ENCODE peak calls at places on chromosomes 6 and 20, in nine cellular contexts. One of them, this sample, is unnamed.

GRCh38 chr6:83057705-83058321 is 7.8 kb downstream of the UBE3D start:
- DNase-seq in AG10803: peak
- DNase-seq in neural progenitor cell: peak
- DNase-seq in fibroblast of pulmonary artery: peak
- DNase-seq in tibial nerve: no peak
- DNase-seq in neural crest cell: peak
- DNase-seq in GM12865: peak
- DNase-seq in body of pancreas: peak
- DNase-seq in astrocyte of the spinal cord: peak
- DNase-seq in this sample: peak

GRCh38 chr6:23547851-23548250 is 578.2 kb upstream of the NRSN1 start:
- DNase-seq in GM12865: no peak
- DNase-seq in tibial nerve: no peak
- DNase-seq in body of pancreas: no peak
- DNase-seq in AG10803: no peak
- DNase-seq in fibroblast of pulmonary artery: no peak
- DNase-seq in astrocyte of the spinal cord: no peak
- DNase-seq in neural progenitor cell: peak
- DNase-seq in neural crest cell: no peak
- DNase-seq in this sample: no peak

GRCh38 chr6:144216668-144217218 is 66.4 kb downstream of the STX11 start:
- DNase-seq in neural progenitor cell: no peak
- DNase-seq in body of pancreas: no peak
- DNase-seq in fibroblast of pulmonary artery: no peak
- DNase-seq in AG10803: no peak
- DNase-seq in neural crest cell: no peak
- DNase-seq in GM12865: no peak
- DNase-seq in tibial nerve: no peak
- DNase-seq in astrocyte of the spinal cord: no peak
- DNase-seq in this sample: no peak

GRCh38 chr20:63137851-63138415 is 78.0 kb downstream of the YTHDF1 start:
- DNase-seq in AG10803: no peak
- DNase-seq in GM12865: no peak
- DNase-seq in fibroblast of pulmonary artery: no peak
- DNase-seq in neural progenitor cell: no peak
- DNase-seq in tibial nerve: no peak
- DNase-seq in neural crest cell: no peak
- DNase-seq in astrocyte of the spinal cord: no peak
- DNase-seq in body of pancreas: no peak
- DNase-seq in this sample: no peak

GRCh38 chr20:58223358-58223941 is 5.0 kb downstream of the ANKRD60 start:
- DNase-seq in neural progenitor cell: no peak
- DNase-seq in tibial nerve: no peak
- DNase-seq in fibroblast of pulmonary artery: no peak
- DNase-seq in GM12865: no peak
- DNase-seq in neural crest cell: no peak
- DNase-seq in astrocyte of the spinal cord: no peak
- DNase-seq in body of pancreas: no peak
- DNase-seq in AG10803: no peak
- DNase-seq in this sample: no peak

GRCh38 chr20:1775117-1775516 is 117.5 kb upstream of the SIRPG start:
- DNase-seq in fibroblast of pulmonary artery: peak
- DNase-seq in astrocyte of the spinal cord: peak
- DNase-seq in neural crest cell: no peak
- DNase-seq in body of pancreas: no peak
- DNase-seq in tibial nerve: no peak
- DNase-seq in AG10803: peak
- DNase-seq in GM12865: no peak
- DNase-seq in neural progenitor cell: no peak
- DNase-seq in this sample: no peak

GRCh38 chr6:73739097-73739496 is 43.1 kb downstream of the CD109 start:
- DNase-seq in tibial nerve: no peak
- DNase-seq in neural crest cell: no peak
- DNase-seq in neural progenitor cell: peak
- DNase-seq in astrocyte of the spinal cord: peak
- DNase-seq in AG10803: peak
- DNase-seq in GM12865: peak
- DNase-seq in body of pancreas: peak
- DNase-seq in fibroblast of pulmonary artery: peak
- DNase-seq in this sample: no peak

GRCh38 chr6:1620504-1621327 is 11.0 kb downstream of the FOXC1 start:
- DNase-seq in neural crest cell: no peak
- DNase-seq in fibroblast of pulmonary artery: no peak
- DNase-seq in neural progenitor cell: no peak
- DNase-seq in body of pancreas: no peak
- DNase-seq in astrocyte of the spinal cord: no peak
- DNase-seq in GM12865: no peak
- DNase-seq in AG10803: no peak
- DNase-seq in tibial nerve: no peak
- DNase-seq in this sample: no peak

DNA sequence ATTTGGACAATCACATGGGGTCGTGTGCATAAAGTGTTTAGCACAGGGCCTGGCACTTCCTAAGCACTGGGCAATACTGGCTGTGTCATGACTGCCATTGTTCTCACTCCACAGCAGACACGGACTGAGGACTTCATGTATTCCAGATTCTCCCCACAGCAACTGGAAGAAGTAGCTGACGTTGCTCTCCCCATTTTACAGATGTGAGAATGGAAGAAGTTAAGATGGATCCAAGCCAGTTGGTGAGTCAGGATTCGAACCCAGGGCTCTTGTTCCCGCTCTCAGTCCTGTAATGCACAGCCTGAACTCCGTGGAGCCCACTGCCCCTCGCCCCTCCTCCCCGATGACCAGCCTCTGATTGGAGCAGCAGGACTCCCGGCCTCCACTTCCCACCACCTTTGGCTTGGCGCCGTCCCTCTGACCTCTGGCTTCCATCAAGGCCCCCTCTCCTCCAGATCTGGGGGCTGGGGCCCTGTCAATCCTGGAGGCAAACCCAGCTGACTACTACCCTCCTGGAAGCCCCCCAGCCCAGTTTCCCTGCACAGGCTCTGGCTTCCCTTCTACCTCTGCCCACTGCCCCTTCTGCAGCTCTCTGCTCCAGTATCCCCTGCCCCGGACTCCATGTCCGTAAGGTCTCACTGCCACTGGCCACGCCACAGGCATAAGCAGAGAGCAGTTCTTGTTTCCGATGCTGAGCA is 12.7 kb downstream of the NOL4L start:
- DNase-seq in fibroblast of pulmonary artery: no peak
- DNase-seq in GM12865: no peak
- DNase-seq in AG10803: no peak
- DNase-seq in astrocyte of the spinal cord: no peak
- DNase-seq in neural crest cell: no peak
- DNase-seq in neural progenitor cell: no peak
- DNase-seq in tibial nerve: no peak
- DNase-seq in body of pancreas: no peak
- DNase-seq in this sample: no peak
- TF ChIP-seq CTCF in fibroblast of pulmonary artery: no peak
- TF ChIP-seq CTCF in GM12865: no peak
- TF ChIP-seq CTCF in AG10803: no peak
- TF ChIP-seq CTCF in astrocyte of the spinal cord: no peak
- TF ChIP-seq CTCF in neural crest cell: no peak
- TF ChIP-seq CTCF in neural progenitor cell: no peak
- TF ChIP-seq CTCF in tibial nerve: no peak
- TF ChIP-seq CTCF in body of pancreas: no peak
- TF ChIP-seq CTCF in this sample: no peak

DNA sequence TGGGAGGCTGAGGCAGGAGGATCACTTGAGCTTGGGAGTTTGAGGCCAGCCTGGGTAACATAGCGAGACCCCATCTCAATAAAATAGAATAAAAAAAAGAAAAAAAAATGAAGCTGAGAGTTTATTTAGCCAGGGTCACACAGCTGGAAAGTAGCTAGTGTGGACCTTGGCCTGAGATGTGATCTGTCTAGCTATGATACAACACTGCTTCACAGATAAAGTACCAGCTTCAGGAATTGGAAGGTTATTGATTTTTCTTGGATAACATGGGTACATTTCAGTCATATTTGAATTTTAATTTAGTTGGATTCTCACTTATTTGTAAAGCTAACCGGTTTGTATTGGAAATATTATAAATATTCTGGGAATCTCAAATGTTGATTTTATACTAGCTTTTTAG is 5.1 kb downstream of the FARS2 start:
- DNase-seq in neural crest cell: no peak
- DNase-seq in neural progenitor cell: no peak
- DNase-seq in GM12865: no peak
- DNase-seq in AG10803: no peak
- DNase-seq in body of pancreas: no peak
- DNase-seq in tibial nerve: no peak
- DNase-seq in astrocyte of the spinal cord: no peak
- DNase-seq in fibroblast of pulmonary artery: no peak
- DNase-seq in this sample: no peak
- TF ChIP-seq CTCF in neural crest cell: no peak
- TF ChIP-seq CTCF in neural progenitor cell: no peak
- TF ChIP-seq CTCF in GM12865: no peak
- TF ChIP-seq CTCF in AG10803: no peak
- TF ChIP-seq CTCF in body of pancreas: no peak
- TF ChIP-seq CTCF in tibial nerve: no peak
- TF ChIP-seq CTCF in astrocyte of the spinal cord: no peak
- TF ChIP-seq CTCF in fibroblast of pulmonary artery: no peak
- TF ChIP-seq CTCF in this sample: no peak

GRCh38 chr20:326645-327031 is 1.3 kb downstream of the SOX12 start:
- DNase-seq in astrocyte of the spinal cord: no peak
- DNase-seq in neural crest cell: peak
- DNase-seq in GM12865: no peak
- DNase-seq in tibial nerve: no peak
- DNase-seq in fibroblast of pulmonary artery: no peak
- DNase-seq in body of pancreas: peak
- DNase-seq in AG10803: peak
- DNase-seq in neural progenitor cell: peak
- DNase-seq in this sample: peak
- TF ChIP-seq CTCF in astrocyte of the spinal cord: no peak
- TF ChIP-seq CTCF in neural crest cell: no peak
- TF ChIP-seq CTCF in GM12865: peak
- TF ChIP-seq CTCF in tibial nerve: no peak
- TF ChIP-seq CTCF in fibroblast of pulmonary artery: no peak
- TF ChIP-seq CTCF in body of pancreas: no peak
- TF ChIP-seq CTCF in AG10803: no peak
- TF ChIP-seq CTCF in neural progenitor cell: peak
- TF ChIP-seq CTCF in this sample: no peak

GRCh38 chr6:43267619-43268347 is 24.5 kb downstream of the TTBK1 start:
- DNase-seq in AG10803: no peak
- DNase-seq in GM12865: no peak
- DNase-seq in body of pancreas: peak
- DNase-seq in tibial nerve: no peak
- DNase-seq in fibroblast of pulmonary artery: no peak
- DNase-seq in neural crest cell: no peak
- DNase-seq in astrocyte of the spinal cord: no peak
- DNase-seq in neural progenitor cell: no peak
- DNase-seq in this sample: no peak
- TF ChIP-seq CTCF in AG10803: no peak
- TF ChIP-seq CTCF in GM12865: no peak
- TF ChIP-seq CTCF in body of pancreas: no peak
- TF ChIP-seq CTCF in tibial nerve: no peak
- TF ChIP-seq CTCF in fibroblast of pulmonary artery: no peak
- TF ChIP-seq CTCF in neural crest cell: no peak
- TF ChIP-seq CTCF in astrocyte of the spinal cord: no peak
- TF ChIP-seq CTCF in neural progenitor cell: no peak
- TF ChIP-seq CTCF in this sample: no peak